ENCODE peak calls at places on chromosomes 16 and 17, in five cellular contexts. One of them, this sample, is unnamed.
A peak's percentile ranks its signal among the peaks of the same experiment; 100 is the strongest.

GRCh38 chr17:75707096-75707720 is 14.1 kb upstream of the ITGB4 start:
- DNase-seq in breast epithelium: no peak
- DNase-seq in tibial nerve: no peak
- DNase-seq in IMR-90: no peak
- DNase-seq in A549: peak; percentile 90
- DNase-seq in this sample: peak; percentile 73

GRCh38 chr17:40436631-40437030 is 6.6 kb upstream of the IGFBP4 start:
- DNase-seq in tibial nerve: no peak
- DNase-seq in breast epithelium: no peak
- DNase-seq in A549: no peak
- DNase-seq in IMR-90: no peak
- DNase-seq in this sample: no peak

GRCh38 chr17:17303010-17303846 is at the start of gene NT5M:
- DNase-seq in tibial nerve: peak; percentile 61
- DNase-seq in IMR-90: peak; percentile 58
- DNase-seq in A549: peak; percentile 91
- DNase-seq in breast epithelium: peak; percentile 32
- DNase-seq in this sample: peak; percentile 79

GRCh38 chr16:10846213-10846998 is 27.8 kb upstream of the TVP23A start:
- DNase-seq in tibial nerve: no peak
- DNase-seq in breast epithelium: no peak
- DNase-seq in IMR-90: no peak
- DNase-seq in A549: no peak
- DNase-seq in this sample: no peak

GRCh38 chr16:4315185-4316102 is at the start of gene GLIS2:
- DNase-seq in A549: peak; percentile 78
- DNase-seq in breast epithelium: no peak
- DNase-seq in IMR-90: peak; percentile 82
- DNase-seq in tibial nerve: no peak
- DNase-seq in this sample: peak; percentile 73

GRCh38 chr17:74541176-74542111 is 4.5 kb downstream of the CD300C start:
- DNase-seq in A549: no peak
- DNase-seq in breast epithelium: no peak
- DNase-seq in tibial nerve: no peak
- DNase-seq in IMR-90: no peak
- DNase-seq in this sample: no peak

GRCh38 chr17:44558349-44559287 is 1.3 kb downstream of the FZD2 start:
- DNase-seq in tibial nerve: no peak
- DNase-seq in breast epithelium: no peak
- DNase-seq in A549: no peak
- DNase-seq in IMR-90: peak; percentile 60
- DNase-seq in this sample: no peak

GRCh38 chr16:77297996-77298637 is 98.9 kb downstream of the SYCE1L start:
- DNase-seq in tibial nerve: no peak
- DNase-seq in breast epithelium: no peak
- DNase-seq in IMR-90: no peak
- DNase-seq in A549: no peak
- DNase-seq in this sample: no peak

GRCh38 chr16:89565506-89566372 is 5.3 kb downstream of the RPL13 start:
- DNase-seq in breast epithelium: peak; percentile 65
- DNase-seq in tibial nerve: no peak
- DNase-seq in IMR-90: peak; percentile 44
- DNase-seq in A549: peak; percentile 50
- DNase-seq in this sample: peak; percentile 70

GRCh38 chr17:52517176-52517575 is 358.7 kb upstream of the CA10 start:
- DNase-seq in tibial nerve: no peak
- DNase-seq in breast epithelium: no peak
- DNase-seq in IMR-90: no peak
- DNase-seq in A549: no peak
- DNase-seq in this sample: no peak

GRCh38 chr17:50863221-50863843 is 2.8 kb downstream of the TOB1 start:
- DNase-seq in tibial nerve: peak; percentile 66
- DNase-seq in IMR-90: no peak
- DNase-seq in A549: no peak
- DNase-seq in breast epithelium: no peak
- DNase-seq in this sample: peak; percentile 59

DNA sequence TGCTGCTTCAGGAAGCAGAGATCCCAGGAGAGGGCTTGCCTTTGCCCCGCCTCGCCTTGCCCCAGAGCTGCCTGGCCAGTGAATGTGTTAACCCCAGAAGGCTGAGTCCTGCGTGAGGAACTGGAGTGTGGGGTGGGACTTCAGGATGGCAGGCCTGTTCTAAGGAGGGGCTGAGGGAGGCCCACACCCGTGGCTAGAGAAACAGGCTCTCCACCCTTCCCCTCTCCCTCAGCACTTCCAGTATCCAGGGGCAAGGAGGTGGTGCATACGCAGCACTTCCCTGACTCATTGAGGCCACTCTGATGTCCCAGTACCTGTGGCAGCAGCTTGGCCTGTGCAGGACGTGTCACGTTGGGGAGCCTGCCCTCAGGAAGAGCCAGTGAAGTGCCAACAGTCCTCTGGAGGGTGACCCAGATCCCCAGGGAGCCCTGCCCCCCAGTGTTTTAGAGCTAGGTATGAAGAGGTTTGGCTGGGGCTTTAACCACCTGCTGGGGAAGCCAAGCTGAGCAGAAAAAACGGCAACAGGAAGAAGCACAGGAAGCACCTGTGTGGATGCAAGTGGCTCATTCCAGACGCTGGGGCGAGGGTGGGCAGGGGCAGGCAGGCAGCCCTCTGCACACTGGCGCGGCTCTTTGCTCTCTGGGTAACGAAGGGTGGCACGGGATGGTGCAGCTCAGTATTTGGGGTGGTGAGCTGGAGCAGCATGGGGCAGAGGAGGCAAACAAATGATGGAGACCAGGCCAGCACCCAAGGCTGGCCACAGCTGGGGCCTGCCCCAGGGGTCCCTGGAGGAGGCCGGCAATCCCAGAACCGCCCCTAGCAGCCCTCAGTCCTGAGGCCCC is 14.7 kb upstream of the CTCF start:
- DNase-seq in IMR-90: no peak
- DNase-seq in A549: no peak
- DNase-seq in breast epithelium: no peak
- DNase-seq in tibial nerve: no peak
- DNase-seq in this sample: no peak
- H3K27ac ChIP-seq in IMR-90: no peak overlapping the region
- H3K27ac ChIP-seq in A549: no peak overlapping the region
- H3K27ac ChIP-seq in breast epithelium: peak overlapping the region; percentile 37
- H3K27ac ChIP-seq in tibial nerve: peak overlapping the region; percentile 4
- H3K27ac ChIP-seq in this sample: peak overlapping the region; percentile 4

DNA sequence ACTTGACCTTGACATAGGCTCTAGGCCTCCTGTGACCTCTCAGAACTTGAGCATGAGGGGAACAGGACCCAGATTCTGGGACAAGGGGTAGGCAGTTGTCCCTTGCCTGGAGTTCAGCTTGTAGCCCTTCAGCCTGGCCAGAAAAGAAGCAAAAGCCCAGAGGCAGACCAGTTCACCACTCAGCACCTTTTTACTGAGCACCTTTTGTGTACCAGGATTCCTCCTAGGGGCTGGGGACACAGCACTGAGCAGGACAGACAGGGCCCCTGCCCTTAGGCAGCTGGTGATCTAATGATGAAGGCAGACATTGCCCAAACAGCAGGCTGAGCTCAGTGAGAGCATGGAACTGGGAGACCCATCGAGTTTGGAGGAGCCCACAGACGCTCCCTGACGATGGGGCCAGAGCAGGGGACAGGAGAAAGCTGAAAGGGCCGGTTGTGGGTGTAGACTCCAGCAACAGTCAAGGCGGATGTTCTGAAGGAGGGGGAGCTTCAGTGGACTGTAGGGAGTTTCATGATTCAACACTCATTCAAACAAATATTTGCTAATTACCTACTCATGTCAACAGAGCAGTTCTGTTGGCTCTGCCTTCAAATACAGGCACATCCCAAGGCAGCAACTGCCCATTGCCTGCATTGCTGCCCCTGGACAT is 32.0 kb downstream of the SBK1 start:
- DNase-seq in A549: no peak
- DNase-seq in IMR-90: no peak
- DNase-seq in breast epithelium: no peak
- DNase-seq in tibial nerve: no peak
- DNase-seq in this sample: peak; percentile 25
- H3K4me3 ChIP-seq in A549: no peak overlapping the region
- H3K4me3 ChIP-seq in IMR-90: no peak overlapping the region
- H3K4me3 ChIP-seq in breast epithelium: no peak overlapping the region
- H3K4me3 ChIP-seq in tibial nerve: no peak overlapping the region
- H3K4me3 ChIP-seq in this sample: no peak overlapping the region

DNA sequence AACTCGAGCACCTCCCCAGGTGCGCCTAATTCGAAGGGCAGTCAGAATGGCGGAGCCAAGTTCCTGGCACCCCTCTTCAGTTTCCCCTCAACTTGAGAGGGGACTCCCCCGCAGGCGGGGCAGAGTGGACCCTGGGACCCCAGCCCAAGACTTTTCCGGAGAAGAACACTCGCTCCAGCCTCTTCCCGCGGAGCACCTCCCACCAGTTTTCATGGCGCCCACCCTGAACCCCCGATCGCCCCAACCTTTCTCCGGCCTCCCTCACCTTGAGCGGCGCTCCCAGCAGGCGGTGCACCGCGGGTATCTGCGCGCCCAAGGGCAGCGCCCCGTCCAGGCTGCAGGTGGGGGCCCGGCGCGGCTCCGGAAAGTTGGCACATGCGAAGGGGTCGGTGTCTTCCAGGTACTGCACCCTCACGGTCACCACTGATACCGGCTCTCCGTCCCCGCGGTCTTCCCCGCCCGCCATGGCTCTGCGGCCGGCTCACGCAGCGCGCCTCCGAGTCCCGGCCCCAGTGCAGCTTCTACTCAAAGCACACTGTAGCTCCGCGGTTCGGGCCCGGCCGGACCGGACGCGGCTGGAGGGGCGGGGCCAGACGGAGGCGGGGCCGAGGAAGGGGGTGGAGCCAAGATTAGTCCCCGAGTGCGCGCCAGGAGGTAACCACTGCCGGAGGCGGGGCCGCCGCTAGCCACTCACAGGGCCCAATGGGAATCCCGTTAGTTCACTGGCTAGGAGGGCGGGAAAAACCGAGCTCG is at the start of gene FHOD1:
- DNase-seq in IMR-90: peak; percentile 92
- DNase-seq in breast epithelium: peak; percentile 97
- DNase-seq in A549: peak; percentile 82
- DNase-seq in tibial nerve: peak; percentile 98
- DNase-seq in this sample: peak; percentile 99
- TF ChIP-seq POLR2A in IMR-90: peak; percentile 89
- TF ChIP-seq POLR2A in breast epithelium: peak; percentile 46
- TF ChIP-seq POLR2A in A549: peak; percentile 59
- TF ChIP-seq POLR2A in tibial nerve: peak; percentile 85
- TF ChIP-seq POLR2A in this sample: no peak

DNA sequence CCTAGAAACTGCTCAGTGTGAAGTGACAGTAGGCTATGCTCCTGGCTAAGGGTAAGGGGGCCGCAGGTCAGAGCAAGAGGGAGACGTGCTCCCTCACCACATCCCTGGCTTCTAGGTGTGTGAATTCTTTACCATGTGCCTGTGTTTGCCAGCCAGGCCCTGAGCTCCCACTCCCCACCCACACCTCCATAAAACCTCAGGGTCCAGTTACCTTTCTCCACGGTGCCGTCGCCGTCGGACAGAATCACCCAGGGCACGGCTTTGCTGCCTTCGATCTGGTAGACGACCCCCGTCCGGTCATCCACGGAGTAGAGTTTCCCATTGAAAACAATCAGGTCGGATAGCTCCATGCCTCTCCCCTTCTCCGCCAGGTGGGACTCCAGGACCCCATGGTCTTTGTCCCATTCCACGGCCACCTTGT is 12.8 kb downstream of the CANT1 start:
- DNase-seq in breast epithelium: no peak
- DNase-seq in A549: no peak
- DNase-seq in IMR-90: no peak
- DNase-seq in tibial nerve: no peak
- DNase-seq in this sample: no peak
- H3K27ac ChIP-seq in breast epithelium: peak overlapping the region; percentile 77
- H3K27ac ChIP-seq in A549: no peak overlapping the region
- H3K27ac ChIP-seq in IMR-90: no peak overlapping the region
- H3K27ac ChIP-seq in tibial nerve: no peak overlapping the region
- H3K27ac ChIP-seq in this sample: peak overlapping the region; percentile 76

GRCh38 chr16:76059701-76060100 is 217.5 kb upstream of the CNTNAP4 start:
- DNase-seq in breast epithelium: no peak
- DNase-seq in tibial nerve: no peak
- DNase-seq in IMR-90: no peak
- DNase-seq in A549: no peak
- DNase-seq in this sample: no peak
- H3K4me3 ChIP-seq in breast epithelium: no peak overlapping the region
- H3K4me3 ChIP-seq in tibial nerve: no peak overlapping the region
- H3K4me3 ChIP-seq in IMR-90: no peak overlapping the region
- H3K4me3 ChIP-seq in A549: no peak overlapping the region
- H3K4me3 ChIP-seq in this sample: no peak overlapping the region

DNA sequence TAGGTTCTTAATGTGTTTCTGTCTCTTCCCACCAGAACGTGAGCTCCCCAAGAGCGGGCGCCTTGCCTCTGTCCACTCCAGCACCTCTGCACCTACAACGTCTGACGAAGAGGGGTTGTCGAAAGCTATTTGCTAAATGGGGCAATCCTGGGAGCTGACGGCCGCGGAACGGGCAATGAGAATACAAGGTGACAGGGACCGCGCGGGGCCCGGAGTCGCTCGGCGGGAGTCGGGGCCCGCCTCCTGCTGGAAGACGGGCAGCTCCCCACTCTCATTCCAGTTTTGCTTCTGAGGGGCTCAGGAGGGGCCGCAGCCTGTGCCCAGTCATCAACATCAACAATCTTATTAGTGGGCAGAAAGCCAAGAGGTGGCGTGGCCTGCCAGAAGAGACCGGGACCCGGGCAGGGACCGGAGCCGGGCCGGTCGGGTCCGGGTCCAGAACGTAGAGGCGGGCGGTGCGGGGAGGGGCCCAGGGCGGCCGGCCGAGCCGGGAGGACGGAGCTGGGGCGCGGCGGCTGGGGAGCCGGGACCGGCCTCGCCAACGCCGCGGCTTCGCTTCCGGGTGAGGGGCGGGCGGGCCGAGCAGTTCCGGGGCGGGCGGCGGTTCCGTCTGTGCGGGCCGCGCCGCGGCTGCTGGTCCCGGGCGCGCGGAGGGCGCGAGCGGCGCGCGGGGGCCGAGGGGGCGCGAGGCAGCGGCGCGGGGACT is at the start of gene MOSMO:
- DNase-seq in tibial nerve: peak; percentile 56
- DNase-seq in IMR-90: peak; percentile 63
- DNase-seq in A549: peak; percentile 60
- DNase-seq in breast epithelium: peak; percentile 40
- DNase-seq in this sample: peak; percentile 82
- TF ChIP-seq POLR2A in tibial nerve: peak; percentile 49
- TF ChIP-seq POLR2A in IMR-90: peak; percentile 50
- TF ChIP-seq POLR2A in A549: peak; percentile 52
- TF ChIP-seq POLR2A in breast epithelium: no peak
- TF ChIP-seq POLR2A in this sample: no peak

This sample was measured in stomach.